ENCODE peak calls at places on chromosome 1, in ten cellular contexts. K is type B pancreatic cell, V is suprapubic skin, X is adrenal gland, E is omental fat pad, H is GM10248, S is fibroblast of pulmonary artery, G is cardiac muscle cell, O is Peyer's patch, I is left ventricle myocardium inferior. B is an unnamed sample.

GRCh38 chr1:99146129-99146848 is 118.0 kb upstream of the PLPPR4 start:
- DNase-seq in S (no peak), E (no peak), K (no peak), O (no peak), G (no peak), X (no peak), V (no peak), I (no peak), H (no peak), B (no peak)

GRCh38 chr1:65527211-65527610 is 106.7 kb downstream of the LEPR start:
- DNase-seq in E (no peak), H (no peak), O (no peak), K (no peak), G (no peak), I (no peak), X (no peak), V (no peak), S (peak; percentile 56), B (no peak)

GRCh38 chr1:203807211-203807610 is 11.8 kb downstream of the ZBED6 start:
- DNase-seq in I (no peak), S (peak; percentile 27), X (peak; percentile 70), V (no peak), E (no peak), O (no peak), H (no peak), G (no peak), K (no peak), B (no peak)

GRCh38 chr1:31592132-31592531 is 15.8 kb downstream of the TINAGL1 start:
- DNase-seq in G (no peak), S (no peak), O (no peak), K (peak; percentile 18), X (no peak), V (no peak), E (no peak), H (no peak), I (no peak), B (no peak)

GRCh38 chr1:14513084-14513483 is 85.4 kb upstream of the KAZN start:
- DNase-seq in K (no peak), E (no peak), H (no peak), G (no peak), I (no peak), S (no peak), X (no peak), V (no peak), O (no peak), B (no peak)

GRCh38 chr1:237303929-237304328 is 261.9 kb downstream of the RYR2 start:
- DNase-seq in X (no peak), G (no peak), S (no peak), E (no peak), K (no peak), V (no peak), I (no peak), O (no peak), H (no peak), B (no peak)

GRCh38 chr1:46044116-46044515 is 88.3 kb downstream of the PIK3R3 start:
- DNase-seq in E (no peak), S (no peak), V (no peak), H (no peak), G (no peak), I (no peak), X (no peak), O (no peak), K (no peak), B (no peak)

GRCh38 chr1:115706774-115707425 is 61.6 kb downstream of the CASQ2 start:
- DNase-seq in X (no peak), G (peak; percentile 89), E (no peak), K (no peak), I (no peak), S (peak; percentile 77), V (no peak), H (peak; percentile 51), O (no peak), B (no peak)

GRCh38 chr1:193264313-193265065 is 78.1 kb upstream of the B3GALT2 start:
- DNase-seq in K (no peak), O (no peak), I (no peak), X (no peak), E (no peak), V (no peak), S (peak; percentile 45), G (no peak), H (no peak), B (no peak)

GRCh38 chr1:40690919-40691537 is 476 bp upstream of the NFYC start:
- DNase-seq in K (no peak), H (no peak), S (no peak), V (no peak), I (no peak), O (no peak), E (no peak), G (no peak), X (no peak), B (no peak)

GRCh38 chr1:40693425-40693824 is 1.9 kb downstream of the NFYC start:
- DNase-seq in O (no peak), G (no peak), E (no peak), I (no peak), X (no peak), H (no peak), S (no peak), V (no peak), K (no peak), B (no peak)

GRCh38 chr1:40689737-40690136 is 1.8 kb upstream of the NFYC start:
- DNase-seq in G (no peak), E (no peak), K (no peak), H (no peak), V (no peak), X (no peak), S (no peak), O (no peak), I (no peak), B (no peak)

GRCh38 chr1:40692429-40692905 is 963 bp downstream of the NFYC start:
- DNase-seq in K (no peak), H (no peak), S (peak; percentile 28), V (no peak), O (no peak), E (no peak), G (peak; percentile 46), I (no peak), X (peak; percentile 54), B (peak; percentile 39)

DNA sequence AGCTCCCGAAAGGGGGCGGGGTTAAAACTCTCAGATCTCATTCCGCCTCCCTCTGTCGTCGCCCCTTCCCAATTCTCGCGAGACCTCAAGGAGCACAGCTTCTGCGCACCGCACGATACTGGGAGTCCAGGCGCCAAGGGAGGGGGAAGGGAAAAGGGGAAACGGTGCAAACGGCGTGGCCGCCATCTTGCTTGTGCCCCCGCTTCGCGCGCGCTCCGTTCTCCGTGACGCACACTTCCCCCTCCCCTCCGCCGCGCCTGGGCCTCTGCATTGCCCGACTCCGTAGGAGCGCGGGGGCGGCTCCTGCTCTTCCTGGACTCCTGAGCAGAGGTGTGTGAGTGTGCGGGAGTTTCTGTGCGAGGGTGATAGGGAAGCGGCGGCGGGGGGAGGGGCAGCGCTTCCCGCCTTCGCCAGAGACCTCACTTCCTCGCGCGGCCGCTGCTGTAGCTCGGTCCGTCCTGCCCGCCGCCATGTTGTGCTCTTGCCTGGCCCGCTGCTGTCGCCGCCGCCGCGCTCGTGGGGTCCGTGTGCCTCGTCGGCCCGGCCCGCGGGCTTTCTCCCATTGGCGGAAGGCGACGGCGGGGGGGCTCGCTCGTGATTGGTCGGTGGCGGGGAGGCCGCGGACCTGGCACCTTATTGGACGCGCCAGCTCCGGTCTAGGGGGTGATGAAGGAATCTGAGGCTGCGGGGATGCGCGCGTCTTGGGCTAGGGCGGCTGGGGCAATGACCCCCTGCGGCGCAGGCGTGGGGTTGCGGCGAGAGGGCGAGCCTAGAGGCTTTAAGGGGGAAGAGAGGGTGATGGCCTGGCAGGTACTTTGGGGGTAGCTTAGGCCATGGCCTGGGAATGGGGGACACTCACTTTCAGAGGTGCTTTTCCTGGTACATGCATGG is at the start of gene NFYC:
- DNase-seq in O (peak; percentile 99), H (peak; percentile 95), G (peak; percentile 100), X (peak; percentile 99), S (peak; percentile 98), V (peak; percentile 99), I (peak; percentile 96), E (peak; percentile 93), K (peak; percentile 97), B (peak; percentile 93)
- TF ChIP-seq CTCF in O (no peak), H (no peak), G (no peak), X (peak; percentile 13), S (no peak), V (peak; percentile 11), I (peak; percentile 23), E (no peak), K (peak; percentile 22), B (no peak)

DNA sequence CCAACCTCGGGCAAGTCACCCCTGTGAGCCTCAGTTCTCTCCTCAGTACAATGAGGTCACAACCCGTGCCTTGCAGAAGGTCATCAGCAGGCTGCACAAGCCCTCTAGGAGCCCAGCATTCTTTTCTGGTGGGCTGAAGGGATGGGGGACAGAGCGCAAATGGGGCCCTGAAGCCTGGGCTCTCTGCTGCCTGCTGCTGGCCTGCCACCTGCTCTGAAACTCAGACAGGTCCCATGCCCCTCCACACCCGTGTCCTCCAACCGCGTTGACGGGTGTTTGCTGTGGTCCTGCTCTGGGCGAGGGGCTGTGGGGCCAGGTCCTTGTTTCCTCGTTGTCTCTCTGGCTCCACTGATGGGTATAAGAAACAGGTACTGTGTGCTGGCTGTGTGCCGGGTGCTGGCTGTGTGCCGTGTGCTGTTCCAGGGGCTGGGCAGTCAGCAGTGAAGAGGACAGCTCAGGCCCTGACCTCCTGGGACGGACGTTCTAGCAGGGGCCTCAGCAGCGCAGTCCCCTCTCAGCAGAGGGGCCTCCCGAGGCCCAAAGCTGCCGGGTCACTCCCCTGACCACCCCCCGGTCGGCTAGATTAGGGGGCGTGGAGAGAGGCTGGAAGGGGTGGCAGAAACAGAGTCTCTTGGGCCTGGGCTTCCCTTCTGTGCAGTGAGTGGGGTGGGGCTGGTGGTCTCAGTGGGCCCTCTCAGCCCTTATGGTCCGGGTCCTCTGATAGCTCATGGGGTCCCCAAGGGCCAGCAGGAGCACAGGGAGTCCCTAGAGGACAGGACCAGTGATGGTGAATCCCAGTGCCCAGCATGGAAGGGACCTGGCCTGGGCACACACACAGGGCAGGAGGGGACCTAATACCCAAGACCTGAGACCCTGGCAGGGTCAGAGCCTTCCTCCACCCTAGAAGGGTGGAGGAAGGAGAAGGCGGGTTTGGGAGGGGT is 42.1 kb downstream of the DMRTB1 start:
- DNase-seq in E (no peak), S (no peak), H (no peak), X (no peak), K (no peak), G (no peak), V (no peak), I (no peak), O (no peak), B (no peak)
- TF ChIP-seq CTCF in E (no peak), S (no peak), H (no peak), X (no peak), K (no peak), G (no peak), V (no peak), I (no peak), O (no peak), B (no peak)

GRCh38 chr1:17632541-17633193 is 93.2 kb downstream of the ARHGEF10L start:
- DNase-seq in G (no peak), O (no peak), S (peak; percentile 19), E (no peak), V (no peak), I (no peak), K (no peak), H (no peak), X (no peak), B (no peak)
- TF ChIP-seq CTCF in G (no peak), O (no peak), S (no peak), E (no peak), V (no peak), I (no peak), K (no peak), H (no peak), X (no peak), B (no peak)

DNA sequence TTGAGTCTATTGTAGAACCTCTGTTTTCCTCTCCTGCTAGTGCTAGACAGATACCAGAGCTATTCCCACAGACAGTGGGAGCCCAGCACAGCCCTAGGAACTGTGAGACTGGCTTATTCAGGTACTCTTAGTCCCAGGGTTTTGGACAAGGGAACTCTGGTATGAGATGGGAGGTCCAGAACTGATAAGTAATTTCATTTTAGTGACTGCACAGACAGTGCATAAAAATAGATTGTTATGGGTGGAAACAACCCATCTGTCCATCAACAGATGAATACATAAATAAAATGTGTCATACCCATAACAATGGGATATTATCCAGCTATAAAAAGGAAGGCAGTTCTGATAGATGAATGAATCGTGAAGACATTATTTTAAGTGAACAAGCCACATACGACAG is 9.0 kb downstream of the EPS8L3 start:
- DNase-seq in V (no peak), S (no peak), O (no peak), X (no peak), H (no peak), E (no peak), I (no peak), K (no peak), G (no peak), B (no peak)
- TF ChIP-seq CTCF in V (no peak), S (no peak), O (no peak), X (no peak), H (no peak), E (no peak), I (no peak), K (no peak), G (no peak), B (no peak)